ENCODE peak calls at places on chromosome 17, in eight cellular contexts. R is HFF-Myc; X is adrenal gland; O is Peyer's patch; H is CD4-positive, alpha-beta T cell; L is fibroblast of lung; P is RWPE1; F is Calu3. Q is an unnamed sample.

GRCh38 chr17:67421869-67422273 is 44.8 kb downstream of the PITPNC1 start:
- DNase-seq in R (peak; percentile 89), X (peak; percentile 63), O (peak; percentile 77), H (peak; percentile 49), L (peak; percentile 73), P (peak; percentile 93), F (peak; percentile 66), Q (no peak)

GRCh38 chr17:8552582-8553320 is 77.8 kb downstream of the MYH10 start:
- DNase-seq in R (no peak), X (no peak), O (no peak), H (no peak), L (no peak), P (peak; percentile 62), F (no peak), Q (no peak)

GRCh38 chr17:6386041-6386630 is 48.8 kb downstream of the AIPL1 start:
- DNase-seq in R (no peak), X (no peak), O (no peak), H (no peak), L (no peak), P (no peak), F (no peak), Q (no peak)

GRCh38 chr17:61770043-61770442 is 93.3 kb downstream of the BRIP1 start:
- DNase-seq in R (no peak), X (no peak), O (no peak), H (no peak), L (no peak), P (no peak), F (no peak), Q (no peak)

GRCh38 chr17:1714488-1714979 is 4.4 kb upstream of the TLCD2 start:
- DNase-seq in R (peak; percentile 94), X (peak; percentile 99), O (peak; percentile 97), H (no peak), L (peak; percentile 97), P (peak; percentile 95), F (peak; percentile 96), Q (peak; percentile 86)

GRCh38 chr17:66971249-66971648 is 6.7 kb downstream of the CACNG4 start:
- DNase-seq in R (no peak), X (no peak), O (no peak), H (no peak), L (no peak), P (no peak), F (no peak), Q (no peak)

GRCh38 chr17:29291163-29291752 is 2.7 kb downstream of the NUFIP2 start:
- DNase-seq in R (peak; percentile 47), X (peak; percentile 30), O (no peak), H (no peak), L (peak; percentile 83), P (peak; percentile 29), F (peak; percentile 44), Q (peak; percentile 14)

GRCh38 chr17:45402916-45403315 is 29.8 kb downstream of the ARHGAP27 start:
- DNase-seq in R (no peak), X (no peak), O (no peak), H (no peak), L (no peak), P (no peak), F (no peak), Q (no peak)

GRCh38 chr17:77110006-77110374 is 30.8 kb upstream of the SEC14L1 start:
- DNase-seq in R (no peak), X (no peak), O (no peak), H (no peak), L (no peak), P (no peak), F (no peak), Q (no peak)

GRCh38 chr17:4175921-4176802 is 33.2 kb downstream of the CYB5D2 start:
- DNase-seq in R (peak; percentile 67), X (no peak), O (no peak), H (peak; percentile 12), L (peak; percentile 37), P (no peak), F (no peak), Q (no peak)

GRCh38 chr17:33021731-33022408 is 30.2 kb downstream of the SPACA3 start:
- DNase-seq in R (no peak), X (no peak), O (no peak), H (no peak), L (peak; percentile 11), P (no peak), F (no peak), Q (no peak)
- TF ChIP-seq CTCF in R (no peak), X (no peak), O (no peak), H (no peak), L (no peak), P (no peak), F (no peak), Q (no peak)

GRCh38 chr17:71201639-71202038 is 919.2 kb upstream of the SOX9 start:
- DNase-seq in R (no peak), X (no peak), O (no peak), H (no peak), L (no peak), P (no peak), F (no peak), Q (no peak)

GRCh38 chr17:71202449-71202848 is 918.4 kb upstream of the SOX9 start:
- DNase-seq in R (no peak), X (no peak), O (no peak), H (no peak), L (no peak), P (no peak), F (no peak), Q (no peak)

GRCh38 chr17:71203953-71204352 is 916.9 kb upstream of the SOX9 start:
- DNase-seq in R (no peak), X (no peak), O (no peak), H (no peak), L (peak; percentile 16), P (no peak), F (no peak), Q (no peak)

GRCh38 chr17:71200597-71200996 is 920.2 kb upstream of the SOX9 start:
- DNase-seq in R (no peak), X (no peak), O (no peak), H (no peak), L (no peak), P (no peak), F (no peak), Q (no peak)
- TF ChIP-seq CTCF in R (no peak), X (no peak), O (no peak), H (no peak), L (no peak), P (no peak), F (no peak), Q (no peak)

GRCh38 chr17:46819906-46820351 is 1.4 kb upstream of the WNT3 start:
- DNase-seq in R (no peak), X (no peak), O (no peak), H (no peak), L (no peak), P (no peak), F (no peak), Q (no peak)
- TF ChIP-seq CTCF in R (no peak), X (no peak), O (no peak), H (no peak), L (no peak), P (no peak), F (no peak), Q (no peak)

GRCh38 chr17:75088465-75088895 is 726 bp downstream of the SLC16A5 start:
- DNase-seq in R (no peak), X (no peak), O (no peak), H (no peak), L (no peak), P (no peak), F (no peak), Q (no peak)
- TF ChIP-seq CTCF in R (no peak), X (no peak), O (no peak), H (no peak), L (no peak), P (no peak), F (no peak), Q (no peak)

GRCh38 chr17:33964344-33964979 is 290.6 kb upstream of the CCL2 start:
- DNase-seq in R (no peak), X (no peak), O (no peak), H (no peak), L (no peak), P (no peak), F (peak; percentile 22), Q (no peak)
- TF ChIP-seq CTCF in R (no peak), X (no peak), O (peak; percentile 32), H (no peak), L (no peak), P (no peak), F (no peak), Q (no peak)

DNA sequence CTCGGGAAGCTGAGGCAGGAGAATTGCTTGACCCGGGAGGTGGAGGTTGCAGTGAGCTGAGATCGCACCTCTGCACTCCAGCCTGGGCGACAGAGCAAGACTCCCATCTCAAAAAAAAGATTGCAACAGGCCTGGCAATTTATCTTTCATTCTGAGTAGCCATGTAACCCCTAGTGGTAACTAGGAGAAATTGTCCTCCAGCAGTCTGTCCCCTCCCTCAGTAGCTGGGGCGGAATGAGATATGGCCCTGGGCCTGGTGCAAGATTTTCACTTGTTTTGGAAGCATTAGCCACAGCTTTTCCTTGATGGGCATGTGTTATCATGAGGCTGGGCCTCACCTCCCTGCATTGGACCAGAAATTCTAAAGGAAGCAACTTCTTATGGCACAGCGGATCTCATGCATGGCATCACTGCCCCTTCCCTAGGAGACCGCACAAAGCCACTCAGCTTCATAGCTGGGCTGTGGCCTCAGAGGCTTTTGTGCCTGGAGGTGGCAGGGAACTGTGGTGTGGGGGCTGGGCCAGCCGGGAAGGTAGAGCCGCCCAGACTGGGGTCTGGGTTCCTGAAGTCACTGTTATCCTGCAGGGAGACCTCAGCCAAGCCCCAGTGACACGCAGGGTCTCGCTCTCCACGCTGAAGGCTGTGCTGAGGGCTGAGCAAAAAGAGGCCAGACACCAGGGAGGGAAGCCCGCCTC is 13.4 kb downstream of the NATD1 start:
- DNase-seq in R (no peak), X (peak; percentile 24), O (no peak), H (no peak), L (peak; percentile 31), P (peak; percentile 41), F (no peak), Q (no peak)
- TF ChIP-seq CTCF in R (peak; percentile 49), X (peak; percentile 45), O (peak; percentile 40), H (peak; percentile 23), L (peak; percentile 43), P (peak; percentile 43), F (peak; percentile 19), Q (peak; percentile 58)